ENCODE peak calls at places on chromosomes 7 and 10, in seven cellular contexts. J, Y, A, R, F, D and P are unnamed samples.
A peak's percentile ranks its signal among the peaks of the same experiment; 100 is the strongest.

GRCh38 chr7:74527842-74528241 is 74.1 kb downstream of the GTF2IRD1 start:
- DNase-seq in J (no peak), Y (no peak), A (no peak), R (no peak), F (no peak), D (no peak), P (no peak)

GRCh38 chr10:5399332-5399731 is 5.3 kb downstream of the TUBAL3 start:
- DNase-seq in J (no peak), Y (no peak), A (no peak), R (no peak), F (no peak), D (no peak), P (no peak)

GRCh38 chr10:44961231-44961571 is 1.6 kb downstream of the RASSF4 start:
- DNase-seq in J (no peak), Y (no peak), A (no peak), R (no peak), F (no peak), D (no peak), P (no peak)

GRCh38 chr10:122271076-122271475 is at the start of gene BTBD16:
- DNase-seq in J (no peak), Y (no peak), A (no peak), R (no peak), F (no peak), D (no peak), P (no peak)

GRCh38 chr7:45073031-45073842 is 15.5 kb downstream of the NACAD start:
- DNase-seq in J (no peak), Y (no peak), A (no peak), R (no peak), F (no peak), D (no peak), P (no peak)

GRCh38 chr10:124225468-124226270 is 132.3 kb upstream of the CHST15 start:
- DNase-seq in J (peak; percentile 9), Y (no peak), A (no peak), R (no peak), F (no peak), D (no peak), P (no peak)

GRCh38 chr7:153130052-153130451 is 370.5 kb downstream of the ACTR3B start:
- DNase-seq in J (no peak), Y (no peak), A (no peak), R (no peak), F (no peak), D (no peak), P (no peak)

GRCh38 chr7:100171840-100172239 is 3.4 kb upstream of the GAL3ST4 start:
- DNase-seq in J (no peak), Y (no peak), A (peak; percentile 59), R (no peak), F (no peak), D (no peak), P (no peak)

GRCh38 chr7:39434012-39434411 is 132.2 kb upstream of the YAE1 start:
- DNase-seq in J (no peak), Y (no peak), A (no peak), R (no peak), F (no peak), D (no peak), P (no peak)

GRCh38 chr10:72152286-72152685 is 63.5 kb upstream of the ANAPC16 start:
- DNase-seq in J (no peak), Y (no peak), A (no peak), R (no peak), F (no peak), D (no peak), P (no peak)

GRCh38 chr7:41188163-41189130 is 514.4 kb downstream of the INHBA start:
- DNase-seq in J (no peak), Y (no peak), A (no peak), R (no peak), F (no peak), D (peak; percentile 75), P (peak; percentile 72)

GRCh38 chr7:27576360-27576944 is 86.2 kb downstream of the HIBADH start:
- DNase-seq in J (no peak), Y (peak; percentile 16), A (peak; percentile 79), R (no peak), F (no peak), D (peak; percentile 25), P (no peak)

GRCh38 chr7:16644987-16645592 is 464 bp downstream of the ANKMY2 start:
- DNase-seq in J (no peak), Y (peak; percentile 42), A (peak; percentile 75), R (no peak), F (no peak), D (no peak), P (no peak)

GRCh38 chr10:93481931-93482834 is at the start of gene MYOF:
- DNase-seq in J (peak; percentile 44), Y (peak; percentile 74), A (peak; percentile 84), R (no peak), F (peak; percentile 10), D (peak; percentile 79), P (no peak)

GRCh38 chr10:113454341-113455061 is 98.4 kb upstream of the HABP2 start:
- DNase-seq in J (peak; percentile 14), Y (peak; percentile 79), A (peak; percentile 60), R (no peak), F (peak; percentile 10), D (no peak), P (no peak)

GRCh38 chr7:18806177-18806576 is 310.6 kb downstream of the HDAC9 start:
- DNase-seq in J (no peak), Y (no peak), A (no peak), R (no peak), F (no peak), D (no peak), P (no peak)

GRCh38 chr7:139993169-139993568 is 69.6 kb downstream of the PARP12 start:
- DNase-seq in J (no peak), Y (no peak), A (no peak), R (no peak), F (no peak), D (no peak), P (no peak)

GRCh38 chr7:101901661-101902491 is 84.5 kb downstream of the CUX1 start:
- DNase-seq in J (no peak), Y (no peak), A (no peak), R (no peak), F (no peak), D (no peak), P (no peak)

GRCh38 chr7:4200546-4201094 is 481.5 kb upstream of the FOXK1 start:
- DNase-seq in J (no peak), Y (no peak), A (no peak), R (no peak), F (no peak), D (no peak), P (no peak)

GRCh38 chr10:120970595-120971529 is 119.7 kb downstream of the WDR11 start:
- DNase-seq in J (no peak), Y (no peak), A (no peak), R (no peak), F (no peak), D (no peak), P (no peak)

GRCh38 chr10:89201345-89202032 is 5.6 kb downstream of the CH25H start:
- DNase-seq in J (no peak), Y (no peak), A (peak; percentile 10), R (no peak), F (no peak), D (no peak), P (no peak)

GRCh38 chr7:108972009-108972408 is 402.3 kb downstream of the DNAJB9 start:
- DNase-seq in J (no peak), Y (no peak), A (no peak), R (no peak), F (no peak), D (no peak), P (no peak)

GRCh38 chr7:69457912-69458491 is 140.3 kb upstream of the AUTS2 start:
- DNase-seq in J (no peak), Y (peak; percentile 10), A (no peak), R (no peak), F (no peak), D (no peak), P (peak; percentile 38)

GRCh38 chr7:81616951-81617350 is 152.9 kb downstream of the HGF start:
- DNase-seq in J (no peak), Y (no peak), A (no peak), R (no peak), F (no peak), D (no peak), P (no peak)

GRCh38 chr10:70053212-70053895 is 708 bp downstream of the MACROH2A2 start:
- DNase-seq in J (peak; percentile 20), Y (peak; percentile 31), A (peak; percentile 56), R (no peak), F (no peak), D (no peak), P (no peak)

GRCh38 chr7:84100866-84101265 is 93.7 kb downstream of the SEMA3A start:
- DNase-seq in J (no peak), Y (peak; percentile 37), A (peak; percentile 88), R (no peak), F (no peak), D (peak; percentile 29), P (no peak)

GRCh38 chr10:99560277-99561126 is 27.8 kb downstream of the NKX2-3 start:
- DNase-seq in J (peak; percentile 30), Y (peak; percentile 84), A (peak; percentile 84), R (peak; percentile 3), F (peak; percentile 23), D (peak; percentile 45), P (peak; percentile 6)

GRCh38 chr7:16916111-16916639 is 34.4 kb upstream of the AGR3 start:
- DNase-seq in J (no peak), Y (no peak), A (peak; percentile 63), R (no peak), F (no peak), D (peak; percentile 73), P (no peak)

GRCh38 chr10:46284286-46285229 is 2.2 kb upstream of the ANTXRL start:
- DNase-seq in J (peak; percentile 88), Y (peak; percentile 83), A (peak; percentile 79), R (peak; percentile 47), F (peak; percentile 71), D (peak; percentile 72), P (no peak)

GRCh38 chr10:80197972-80198591 is 7.3 kb downstream of the ANXA11 start:
- DNase-seq in J (no peak), Y (no peak), A (peak; percentile 24), R (no peak), F (no peak), D (no peak), P (no peak)

GRCh38 chr7:924541-925231 is 29.8 kb downstream of the ADAP1 start:
- DNase-seq in J (peak; percentile 72), Y (no peak), A (no peak), R (peak; percentile 52), F (no peak), D (no peak), P (no peak)

GRCh38 chr10:97213431-97213830 is 27.7 kb upstream of the SLIT1 start:
- DNase-seq in J (no peak), Y (no peak), A (no peak), R (no peak), F (no peak), D (no peak), P (no peak)

GRCh38 chr10:16887565-16887964 is 70.3 kb upstream of the RSU1 start:
- DNase-seq in J (no peak), Y (no peak), A (no peak), R (no peak), F (no peak), D (peak; percentile 57), P (peak; percentile 85)

GRCh38 chr10:35822316-35822715 is 180.2 kb upstream of the FZD8 start:
- DNase-seq in J (no peak), Y (peak; percentile 27), A (peak; percentile 4), R (no peak), F (no peak), D (peak; percentile 52), P (peak; percentile 65)

GRCh38 chr10:78170026-78170475 is 136.4 kb downstream of the RPS24 start:
- DNase-seq in J (no peak), Y (no peak), A (peak; percentile 63), R (no peak), F (no peak), D (no peak), P (no peak)